ENCODE peak calls at places on chromosome 7, in eight cellular contexts. G is PC-9, T is NB4, U is fibroblast of pulmonary artery, C is left ventricle myocardium inferior, V is astrocyte of the spinal cord, W is A549, L is tibial artery. Y is an unnamed sample.

GRCh38 chr7:111919690-111920179 is 286.5 kb downstream of the DOCK4 start:
- DNase-seq in G (no peak), T (peak; percentile 12), U (no peak), C (no peak), V (peak; percentile 90), W (no peak), L (no peak), Y (no peak)

GRCh38 chr7:156735861-156736260 is 95.3 kb downstream of the RNF32 start:
- DNase-seq in G (no peak), T (no peak), U (peak; percentile 61), C (no peak), V (no peak), W (no peak), L (no peak), Y (no peak)

GRCh38 chr7:105126436-105126975 is 112.5 kb downstream of the KMT2E start:
- DNase-seq in G (no peak), T (no peak), U (no peak), C (no peak), V (no peak), W (no peak), L (no peak), Y (no peak)

GRCh38 chr7:149763563-149764240 is 9.7 kb downstream of the ZNF467 start:
- DNase-seq in G (no peak), T (no peak), U (no peak), C (no peak), V (no peak), W (no peak), L (no peak), Y (no peak)

GRCh38 chr7:98724591-98724990 is 107.5 kb downstream of the NPTX2 start:
- DNase-seq in G (no peak), T (no peak), U (no peak), C (no peak), V (no peak), W (no peak), L (no peak), Y (no peak)

GRCh38 chr7:98881561-98882315 is 3.4 kb downstream of the TRRAP start:
- DNase-seq in G (no peak), T (no peak), U (no peak), C (no peak), V (no peak), W (no peak), L (no peak), Y (no peak)

GRCh38 chr7:107661081-107661864 is 645 bp downstream of the SLC26A4 start:
- DNase-seq in G (peak; percentile 40), T (peak; percentile 41), U (peak; percentile 59), C (peak; percentile 36), V (peak; percentile 52), W (peak; percentile 60), L (peak; percentile 30), Y (peak; percentile 41)

GRCh38 chr7:26958834-26959233 is 94.4 kb upstream of the SKAP2 start:
- DNase-seq in G (peak; percentile 70), T (no peak), U (peak; percentile 35), C (no peak), V (peak; percentile 80), W (peak; percentile 88), L (no peak), Y (no peak)

GRCh38 chr7:129401968-129402860 is 32.0 kb upstream of the STRIP2 start:
- DNase-seq in G (no peak), T (peak; percentile 62), U (peak; percentile 8), C (no peak), V (no peak), W (peak; percentile 20), L (no peak), Y (peak; percentile 13)

GRCh38 chr7:21996641-21997040 is 50.9 kb upstream of the CDCA7L start:
- DNase-seq in G (peak; percentile 47), T (no peak), U (peak; percentile 38), C (no peak), V (no peak), W (no peak), L (no peak), Y (no peak)

GRCh38 chr7:124720195-124720594 is 45.4 kb downstream of the GPR37 start:
- DNase-seq in G (peak; percentile 72), T (no peak), U (no peak), C (no peak), V (peak; percentile 54), W (peak; percentile 64), L (no peak), Y (no peak)

GRCh38 chr7:55307123-55307916 is 57.8 kb upstream of the LANCL2 start:
- DNase-seq in G (no peak), T (peak; percentile 47), U (peak; percentile 17), C (no peak), V (no peak), W (peak; percentile 8), L (no peak), Y (no peak)

GRCh38 chr7:108813247-108814014 is 243.8 kb downstream of the DNAJB9 start:
- DNase-seq in G (no peak), T (no peak), U (no peak), C (no peak), V (no peak), W (peak; percentile 12), L (no peak), Y (no peak)

GRCh38 chr7:1523208-1523607 is 7.3 kb upstream of the MAFK start:
- DNase-seq in G (no peak), T (no peak), U (no peak), C (no peak), V (no peak), W (peak; percentile 43), L (no peak), Y (no peak)

GRCh38 chr7:151415375-151416112 is 5.7 kb upstream of the WDR86 start:
- DNase-seq in G (peak; percentile 55), T (peak; percentile 99), U (peak; percentile 76), C (no peak), V (no peak), W (no peak), L (no peak), Y (no peak)

GRCh38 chr7:130440527-130441365 is at the start of gene CEP41:
- DNase-seq in G (peak; percentile 93), T (peak; percentile 100), U (peak; percentile 98), C (peak; percentile 98), V (peak; percentile 99), W (peak; percentile 98), L (peak; percentile 95), Y (peak; percentile 97)

GRCh38 chr7:135160858-135161653 is 9.5 kb downstream of the CYREN start:
- DNase-seq in G (no peak), T (peak; percentile 90), U (peak; percentile 18), C (no peak), V (peak; percentile 40), W (no peak), L (no peak), Y (peak; percentile 32)

GRCh38 chr7:149886018-149886416 is 12.2 kb downstream of the ATP6V0E2 start:
- DNase-seq in G (no peak), T (peak; percentile 4), U (no peak), C (no peak), V (no peak), W (no peak), L (no peak), Y (no peak)

GRCh38 chr7:144885453-144885852 is 49.6 kb upstream of the TPK1 start:
- DNase-seq in G (no peak), T (no peak), U (no peak), C (no peak), V (no peak), W (no peak), L (no peak), Y (no peak)

GRCh38 chr7:140564643-140565042 is 76.0 kb downstream of the DENND2A start:
- DNase-seq in G (peak; percentile 99), T (no peak), U (no peak), C (no peak), V (peak; percentile 17), W (no peak), L (no peak), Y (no peak)

DNA sequence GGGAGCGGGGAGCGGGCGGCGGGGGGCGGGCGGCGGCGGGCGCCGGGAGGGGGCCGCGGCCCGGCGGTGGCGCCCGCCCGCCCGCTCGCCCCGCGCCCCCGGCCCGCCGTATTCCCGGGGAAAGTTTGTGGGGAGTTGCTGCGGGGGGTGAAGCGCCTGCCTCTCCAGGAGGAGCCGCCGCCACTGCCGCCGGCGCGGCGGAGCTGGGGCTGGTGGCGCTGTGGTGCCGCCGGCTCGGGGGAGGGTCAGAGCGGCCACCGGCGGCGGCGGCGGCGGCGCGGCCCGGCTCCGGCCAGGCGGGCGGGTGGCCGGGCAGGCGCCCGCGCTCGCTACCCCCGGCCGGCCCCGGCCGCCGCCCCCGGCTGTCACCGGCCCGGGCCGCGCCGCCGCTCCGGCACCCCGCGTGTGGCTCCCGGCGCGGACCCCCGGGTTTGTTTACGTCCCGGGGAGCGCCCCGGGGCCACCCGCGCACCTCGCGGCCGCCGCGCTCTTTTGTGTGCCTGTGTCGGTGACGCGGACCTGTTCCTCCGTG is 861 bp upstream of the CUX1 start:
- DNase-seq in G (no peak), T (peak; percentile 74), U (peak; percentile 38), C (peak; percentile 51), V (no peak), W (peak; percentile 52), L (peak; percentile 33), Y (peak; percentile 87)
- TF ChIP-seq CTCF in G (no peak), T (peak; percentile 26), U (no peak), C (no peak), V (peak; percentile 12), W (peak; percentile 26), L (no peak), Y (peak; percentile 43)

GRCh38 chr7:12490105-12490688 is 80.3 kb upstream of the SCIN start:
- DNase-seq in G (peak; percentile 53), T (peak; percentile 38), U (peak; percentile 41), C (no peak), V (peak; percentile 49), W (peak; percentile 49), L (no peak), Y (no peak)
- TF ChIP-seq CTCF in G (peak; percentile 89), T (no peak), U (peak; percentile 54), C (peak; percentile 61), V (peak; percentile 48), W (peak; percentile 83), L (peak; percentile 17), Y (no peak)

DNA sequence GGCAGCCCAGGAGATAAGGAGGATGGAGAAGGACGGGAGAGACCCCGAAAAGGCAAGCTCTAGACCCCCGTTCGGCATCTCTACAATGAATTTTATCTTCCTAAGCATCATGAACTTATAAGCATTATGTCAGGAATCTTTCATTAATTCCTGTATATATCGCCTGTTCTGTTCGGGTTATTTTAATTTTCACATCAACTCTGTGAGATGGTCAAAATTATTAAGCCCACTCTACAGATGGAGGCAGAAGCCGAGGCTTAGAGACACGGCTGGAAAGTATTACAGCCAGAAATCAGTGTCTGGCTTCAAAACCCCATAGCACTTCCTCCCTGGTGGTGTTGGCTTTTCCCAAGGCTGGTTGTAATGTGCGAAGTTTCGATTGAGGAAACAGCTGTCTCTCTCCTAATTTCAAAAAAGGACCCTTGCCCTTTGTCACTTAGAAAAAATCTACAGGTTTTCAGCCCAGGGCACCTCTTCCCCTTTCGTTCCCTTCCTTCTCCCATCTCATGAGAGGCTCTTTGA is 1.5 kb upstream of the GRM8 start:
- DNase-seq in G (no peak), T (no peak), U (no peak), C (no peak), V (no peak), W (no peak), L (no peak), Y (no peak)
- TF ChIP-seq CTCF in G (peak; percentile 8), T (no peak), U (no peak), C (peak; percentile 21), V (no peak), W (no peak), L (no peak), Y (no peak)

DNA sequence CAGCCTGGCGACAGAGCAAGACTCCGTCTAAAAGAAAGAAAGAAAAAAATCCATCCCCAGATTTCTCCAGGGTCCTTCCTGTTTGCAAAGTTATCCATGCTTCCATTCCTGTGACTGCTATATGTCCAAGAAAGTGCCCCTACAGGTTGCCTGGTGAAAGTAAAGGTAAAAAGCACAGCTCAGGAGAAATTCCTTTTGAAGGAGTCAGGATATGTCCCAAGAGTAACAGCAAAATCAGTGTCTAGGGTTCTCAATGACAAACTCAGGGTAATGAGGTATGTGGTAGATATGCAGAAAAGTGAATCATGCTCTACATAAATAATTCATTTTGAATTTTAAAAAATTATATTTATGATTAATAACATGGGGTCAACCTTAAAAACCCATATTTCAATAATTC is 91.5 kb downstream of the CTTNBP2 start:
- DNase-seq in G (no peak), T (no peak), U (no peak), C (no peak), V (no peak), W (no peak), L (no peak), Y (no peak)
- TF ChIP-seq CTCF in G (no peak), T (no peak), U (no peak), C (no peak), V (no peak), W (no peak), L (no peak), Y (no peak)